ENCODE peak calls at places on chromosomes 7 and 10, in nine cellular contexts. U is stomach, Z is transverse colon, P is tibial nerve, X is A549, S is esophagus muscularis mucosa, N is sigmoid colon, B is K562, T is HepG2. F is an unnamed sample.

GRCh38 chr7:42876182-42877068 is 35.4 kb downstream of the C7orf25 start:
- DNase-seq in T (peak; percentile 42), X (no peak), B (peak; percentile 71), U (peak; percentile 63), N (peak; percentile 73), Z (peak; percentile 65), P (peak; percentile 30), S (no peak), F (peak; percentile 68)

GRCh38 chr7:157543791-157544190 is 207.0 kb downstream of the DNAJB6 start:
- DNase-seq in Z (no peak), S (no peak), B (no peak), U (no peak), T (no peak), X (no peak), P (no peak), N (no peak), F (no peak)

GRCh38 chr7:50921114-50921513 is 138.4 kb upstream of the GRB10 start:
- DNase-seq in U (no peak), Z (no peak), S (no peak), X (no peak), T (no peak), N (no peak), B (no peak), P (no peak), F (no peak)

GRCh38 chr7:63521-64021 is 128.8 kb upstream of the FAM20C start:
- DNase-seq in S (no peak), B (no peak), T (no peak), X (no peak), U (no peak), Z (no peak), P (no peak), N (peak; percentile 64), F (no peak)

GRCh38 chr10:28291881-28292297 is 11.0 kb downstream of the MPP7 start:
- DNase-seq in Z (no peak), B (peak; percentile 4), X (no peak), T (no peak), U (no peak), N (no peak), P (no peak), S (no peak), F (no peak)

GRCh38 chr10:593016-593415 is 96.5 kb downstream of the DIP2C start:
- DNase-seq in S (no peak), P (no peak), U (no peak), Z (no peak), X (no peak), B (no peak), N (no peak), T (no peak), F (no peak)

GRCh38 chr10:1416456-1417037 is 320.8 kb downstream of the ADARB2 start:
- DNase-seq in B (no peak), U (peak; percentile 17), T (no peak), Z (no peak), P (no peak), N (no peak), X (no peak), S (no peak), F (no peak)

GRCh38 chr10:130550952-130551674 is 414.9 kb downstream of the GLRX3 start:
- DNase-seq in S (peak; percentile 80), Z (no peak), B (no peak), N (no peak), U (no peak), X (no peak), T (no peak), P (no peak), F (no peak)

GRCh38 chr7:721619-722248 is 4.8 kb upstream of the DNAAF5 start:
- DNase-seq in U (no peak), B (no peak), Z (no peak), X (no peak), N (no peak), P (no peak), S (no peak), T (no peak), F (no peak)

GRCh38 chr10:96606216-96606615 is 19.4 kb upstream of the TM9SF3 start:
- DNase-seq in N (no peak), T (no peak), S (no peak), P (no peak), U (no peak), B (no peak), X (no peak), Z (no peak), F (no peak)

GRCh38 chr7:31307941-31308340 is 32.6 kb downstream of the NEUROD6 start:
- DNase-seq in T (no peak), N (no peak), S (no peak), B (no peak), P (no peak), Z (no peak), X (no peak), U (no peak), F (no peak)

GRCh38 chr7:46080595-46081159 is 159.6 kb upstream of the IGFBP3 start:
- DNase-seq in X (no peak), Z (no peak), N (no peak), P (no peak), S (no peak), U (no peak), B (no peak), T (no peak), F (no peak)

GRCh38 chr7:66627151-66627681 is 1.5 kb upstream of the KCTD7 start:
- DNase-seq in B (no peak), S (no peak), U (no peak), N (peak; percentile 91), X (no peak), Z (no peak), P (no peak), T (no peak), F (no peak)

GRCh38 chr10:24503627-24504320 is 219.9 kb downstream of the ARHGAP21 start:
- DNase-seq in S (no peak), U (peak; percentile 64), N (no peak), Z (peak; percentile 65), P (no peak), T (peak; percentile 63), X (peak; percentile 34), B (peak; percentile 66), F (no peak)

GRCh38 chr7:88034083-88034695 is 100.1 kb downstream of the ADAM22 start:
- DNase-seq in T (no peak), P (no peak), S (peak; percentile 34), X (no peak), B (no peak), U (no peak), N (no peak), Z (no peak), F (no peak)

GRCh38 chr7:120950026-120950538 is 495 bp upstream of the ING3 start:
- DNase-seq in P (no peak), S (no peak), X (no peak), U (no peak), T (no peak), Z (no peak), N (no peak), B (no peak), F (no peak)

GRCh38 chr7:156014201-156014600 is 201.9 kb upstream of the SHH start:
- DNase-seq in S (peak; percentile 26), B (no peak), N (no peak), T (no peak), X (no peak), P (no peak), U (no peak), Z (no peak), F (no peak)

GRCh38 chr10:7507887-7508726 is 97.3 kb upstream of the SFMBT2 start:
- DNase-seq in B (no peak), S (no peak), U (no peak), N (no peak), Z (peak; percentile 18), X (no peak), P (no peak), T (no peak), F (no peak)

GRCh38 chr7:114484226-114484625 is 69.6 kb downstream of the FOXP2 start:
- DNase-seq in B (no peak), Z (no peak), U (no peak), P (no peak), T (no peak), X (no peak), S (no peak), N (no peak), F (no peak)
- TF ChIP-seq POLR2A in B (no peak), Z (no peak), U (no peak), P (no peak), T (no peak), X (no peak), S (no peak), N (no peak), F (no peak)

GRCh38 chr10:74379474-74379873 is 228.5 kb downstream of the ADK start:
- DNase-seq in U (no peak), Z (no peak), B (no peak), P (no peak), X (no peak), T (no peak), N (no peak), S (no peak), F (no peak)
- H3K4me3 ChIP-seq in U (no peak overlapping the region), Z (no peak overlapping the region), B (no peak overlapping the region), P (no peak overlapping the region), X (no peak overlapping the region), T (no peak overlapping the region), N (no peak overlapping the region), S (no peak overlapping the region), F (no peak overlapping the region)

GRCh38 chr10:73156054-73156453 is 11.8 kb downstream of the ECD start:
- DNase-seq in X (no peak), Z (no peak), U (no peak), P (no peak), S (no peak), T (no peak), N (no peak), B (no peak), F (no peak)

GRCh38 chr10:73161079-73161478 is 6.7 kb downstream of the ECD start:
- DNase-seq in N (no peak), T (no peak), X (no peak), S (no peak), B (no peak), Z (no peak), P (no peak), U (no peak), F (no peak)

GRCh38 chr10:73161662-73162061 is 6.1 kb downstream of the ECD start:
- DNase-seq in P (no peak), U (no peak), S (no peak), B (no peak), N (no peak), Z (no peak), X (no peak), T (no peak), F (no peak)

GRCh38 chr10:73163096-73163495 is 4.7 kb downstream of the ECD start:
- DNase-seq in T (no peak), Z (no peak), B (no peak), N (no peak), X (no peak), S (no peak), U (no peak), P (no peak), F (no peak)

GRCh38 chr10:73159038-73159648 is 8.7 kb downstream of the ECD start:
- DNase-seq in U (peak; percentile 64), Z (peak; percentile 61), T (peak; percentile 59), N (no peak), X (peak; percentile 34), P (peak; percentile 40), S (no peak), B (peak; percentile 79), F (peak; percentile 65)
- TF ChIP-seq EP300 in U (no peak), Z (no peak), T (no peak), N (no peak), X (no peak), P (no peak), S (no peak), B (no peak), F (no peak)

DNA sequence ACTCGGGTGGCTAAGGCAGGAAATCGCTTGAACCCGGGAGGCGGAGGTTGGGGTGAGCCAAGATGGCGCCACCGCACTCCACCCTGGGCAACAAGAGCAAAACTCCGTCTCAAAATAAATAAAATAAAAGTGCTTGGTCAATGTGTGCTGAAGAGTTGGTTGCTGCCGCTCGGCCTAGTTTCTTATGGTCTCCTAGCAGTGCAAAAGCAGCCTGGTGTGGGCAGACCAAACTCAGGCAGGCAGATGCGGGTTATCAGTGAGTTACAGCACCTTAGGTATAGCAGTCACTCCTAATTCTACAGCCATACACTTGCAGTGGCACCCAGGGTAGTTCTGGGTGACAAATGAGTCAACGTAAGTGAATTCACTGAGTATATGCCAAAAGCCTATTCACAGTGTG is 22.6 kb downstream of the HSPB1 start:
- DNase-seq in B (no peak), Z (no peak), S (no peak), T (no peak), N (peak; percentile 45), X (no peak), U (no peak), P (no peak), F (no peak)
- TF ChIP-seq POLR2A in B (peak; percentile 18), Z (no peak), S (no peak), T (no peak), N (no peak), X (no peak), U (no peak), P (no peak), F (no peak)

F was measured in ovary.